ENCODE peak calls at places on chromosomes 1 and 21, in ten cellular contexts. E is aorta, J is HCT116, V is Peyer's patch, D is pancreas, G is fibroblast of lung, A is tibial artery, S is IMR-90, T is right lobe of liver, L is neuronal stem cell. N is an unnamed sample. For H3K4me1, the result is how much of the 10 kb centered on the place peaks cover.

GRCh38 chr1:225253784-225254183 is 174.1 kb downstream of the LBR start:
- DNase-seq in E (no peak), S (peak), D (no peak), V (no peak), T (no peak), J (no peak), L (no peak), G (peak), A (no peak), N (no peak)

GRCh38 chr1:10969267-10969970 is 43.0 kb upstream of the TARDBP start:
- DNase-seq in G (no peak), S (no peak), L (peak), V (no peak), E (no peak), T (no peak), D (no peak), J (no peak), A (no peak), N (no peak)

GRCh38 chr1:91741301-91741700 is 144.7 kb downstream of the TGFBR3 start:
- DNase-seq in G (peak), S (peak), E (no peak), V (no peak), D (no peak), J (no peak), T (no peak), A (no peak), L (no peak), N (no peak)

GRCh38 chr21:33998809-33999208 is 74.6 kb upstream of the MRPS6 start:
- DNase-seq in D (no peak), J (no peak), T (no peak), V (no peak), L (no peak), E (no peak), G (no peak), S (no peak), A (no peak), N (no peak)

GRCh38 chr1:169133801-169134558 is 27.5 kb downstream of the ATP1B1 start:
- DNase-seq in T (no peak), S (no peak), D (no peak), A (no peak), G (no peak), J (no peak), L (no peak), V (no peak), E (no peak), N (no peak)

GRCh38 chr1:60697204-60697994 is 385.0 kb upstream of the NFIA start:
- DNase-seq in T (no peak), A (no peak), V (no peak), J (no peak), S (no peak), L (no peak), D (no peak), G (peak), E (no peak), N (no peak)

GRCh38 chr21:36676039-36676950 is 22.6 kb upstream of the SIM2 start:
- DNase-seq in S (no peak), V (no peak), T (no peak), L (peak), E (no peak), G (no peak), A (no peak), J (no peak), D (no peak), N (no peak)

GRCh38 chr1:245091818-245092637 is 62.8 kb upstream of the KIF26B start:
- DNase-seq in S (peak), G (peak), T (no peak), J (peak), L (no peak), D (peak), A (no peak), E (no peak), V (no peak), N (peak)

GRCh38 chr1:204746838-204747442 is 61.4 kb upstream of the LRRN2 start:
- DNase-seq in S (peak), A (peak), T (peak), V (peak), J (peak), E (no peak), L (peak), D (peak), G (peak), N (no peak)

GRCh38 chr1:214823311-214824117 is 220.5 kb downstream of the CENPF start:
- DNase-seq in J (no peak), S (no peak), L (no peak), A (no peak), D (no peak), V (no peak), G (no peak), T (no peak), E (no peak), N (no peak)

GRCh38 chr1:10980094-10980577 is 32.3 kb upstream of the TARDBP start:
- DNase-seq in J (no peak), T (peak), E (peak), G (peak), A (peak), L (peak), D (peak), S (peak), V (no peak), N (peak)

DNA sequence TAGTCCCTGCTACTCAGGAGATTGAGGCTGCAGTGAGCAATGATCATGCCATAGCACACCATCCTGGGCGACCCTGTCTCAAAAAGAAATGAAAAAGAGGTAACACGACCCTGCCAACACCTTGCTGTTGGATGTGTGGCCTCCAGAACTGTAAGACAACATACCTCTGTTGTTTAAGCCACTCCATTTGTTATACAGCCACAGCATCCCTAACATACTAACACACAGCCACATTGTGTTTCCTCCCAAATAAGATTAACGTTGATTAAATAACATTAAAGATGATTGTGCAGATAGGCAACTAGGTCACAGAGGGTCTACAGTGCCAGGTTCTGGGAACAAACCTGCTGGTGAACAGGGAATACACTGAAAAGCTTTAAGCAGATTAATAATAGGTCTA is 170.4 kb downstream of the RERE start:
- DNase-seq in A (no peak), E (no peak), D (no peak), T (no peak), L (no peak), S (no peak), J (no peak), G (no peak), V (no peak), N (no peak)
- H3K4me1 ChIP-seq in A (under half), E (under half), D (under half), T (under half), L (under half), S (under half), J (under half), G (under half), V (under half), N (under half)

GRCh38 chr1:185862235-185862634 is 128.0 kb downstream of the HMCN1 start:
- DNase-seq in E (no peak), T (no peak), A (no peak), L (no peak), G (peak), S (peak), D (no peak), V (no peak), J (no peak), N (no peak)

GRCh38 chr1:185861630-185862029 is 127.4 kb downstream of the HMCN1 start:
- DNase-seq in L (no peak), T (no peak), V (no peak), D (no peak), A (no peak), J (no peak), S (peak), G (peak), E (no peak), N (no peak)

GRCh38 chr1:185860316-185860715 is 126.1 kb downstream of the HMCN1 start:
- DNase-seq in T (no peak), D (no peak), S (peak), E (no peak), G (peak), L (no peak), V (no peak), J (no peak), A (no peak), N (no peak)

GRCh38 chr1:185857447-185857846 is 123.3 kb downstream of the HMCN1 start:
- DNase-seq in G (peak), D (no peak), S (peak), A (no peak), T (no peak), V (no peak), E (no peak), J (no peak), L (no peak), N (no peak)

GRCh38 chr1:185860876-185861275 is 126.7 kb downstream of the HMCN1 start:
- DNase-seq in G (peak), D (no peak), S (peak), L (no peak), A (no peak), E (no peak), J (no peak), V (no peak), T (no peak), N (no peak)
- H3K4me1 ChIP-seq in G (under half), D (under half), S (under half), L (under half), A (under half), E (under half), J (under half), V (under half), T (under half), N (under half)

DNA sequence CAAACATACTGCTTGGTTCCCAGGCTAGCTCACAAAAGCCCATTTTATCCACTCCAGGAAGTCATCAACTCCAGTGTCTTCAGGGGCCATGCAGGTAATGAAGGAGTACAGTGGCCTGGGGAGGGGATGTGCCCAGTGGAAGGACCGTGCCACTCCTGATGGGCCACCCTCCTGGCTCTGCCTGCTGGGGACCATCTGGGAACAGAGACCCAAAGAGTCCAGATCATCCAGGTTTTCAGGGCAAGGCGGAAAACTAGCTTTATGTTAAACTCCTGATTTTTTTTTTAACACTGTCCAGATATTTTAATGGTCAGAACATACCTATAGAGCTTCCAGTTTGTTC is 75.6 kb downstream of the CD46 start:
- DNase-seq in S (no peak), T (no peak), G (no peak), E (no peak), D (no peak), J (no peak), L (no peak), V (no peak), A (peak), N (peak)
- H3K4me1 ChIP-seq in S (under half), T (under half), G (under half), E (under half), D (half or more), J (under half), L (under half), V (under half), A (half or more), N (half or more)

DNA sequence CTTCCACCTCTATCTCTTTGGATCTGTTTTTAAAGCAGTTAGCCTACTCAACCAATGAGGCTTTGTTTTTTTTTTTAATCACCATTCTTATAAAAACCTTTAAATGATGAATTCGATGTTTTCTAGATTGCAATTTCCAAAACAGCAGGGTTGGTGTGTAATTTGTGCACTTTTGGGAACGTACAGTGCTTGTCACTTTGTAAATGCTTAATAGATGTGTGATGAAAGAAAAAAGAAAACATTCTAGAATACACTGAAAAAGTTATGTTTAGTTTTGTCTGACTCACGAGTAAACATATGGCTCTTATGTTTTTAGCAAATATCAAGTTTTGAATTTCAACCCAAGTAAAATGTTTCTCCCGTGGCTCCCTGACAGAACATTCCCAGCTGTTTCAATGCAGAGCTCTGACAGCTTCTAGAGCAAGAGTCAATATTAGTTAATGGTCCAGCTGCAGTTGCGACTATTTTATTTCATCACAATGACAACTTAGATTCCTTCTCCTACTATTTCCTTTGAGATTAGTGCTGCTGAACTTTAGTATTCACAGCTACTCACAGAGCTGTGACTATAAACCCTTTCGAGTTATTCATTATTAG is 362.5 kb upstream of the ADAMTS5 start:
- DNase-seq in G (no peak), A (no peak), J (no peak), L (no peak), D (no peak), E (no peak), S (peak), V (no peak), T (no peak), N (no peak)
- H3K4me1 ChIP-seq in G (under half), A (under half), J (under half), L (under half), D (under half), E (under half), S (under half), V (under half), T (under half), N (under half)

DNA sequence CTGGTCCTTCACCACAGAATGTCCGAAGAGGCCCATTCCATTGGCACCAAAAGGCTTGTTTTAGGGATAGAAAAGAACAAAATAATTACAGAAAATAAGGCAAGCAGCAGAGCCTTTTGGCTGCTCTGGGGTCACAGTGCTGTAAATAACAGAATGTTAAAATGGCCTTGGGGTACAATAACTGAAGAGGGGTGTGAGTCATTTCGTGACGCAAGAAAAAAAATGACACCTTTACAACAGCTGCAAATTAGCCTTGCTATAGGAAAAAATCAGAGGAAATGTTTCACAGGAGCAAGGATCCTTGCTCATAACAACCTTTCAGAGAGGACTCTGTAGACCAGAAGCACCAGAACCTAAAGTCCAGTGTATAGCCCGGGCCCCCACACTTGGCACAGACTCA is 483.4 kb downstream of the OMA1 start:
- DNase-seq in L (no peak), A (no peak), E (no peak), G (no peak), S (no peak), V (no peak), J (no peak), D (no peak), T (no peak), N (no peak)
- H3K4me1 ChIP-seq in L (under half), A (under half), E (under half), G (under half), S (under half), V (under half), J (under half), D (under half), T (under half), N (under half)

DNA sequence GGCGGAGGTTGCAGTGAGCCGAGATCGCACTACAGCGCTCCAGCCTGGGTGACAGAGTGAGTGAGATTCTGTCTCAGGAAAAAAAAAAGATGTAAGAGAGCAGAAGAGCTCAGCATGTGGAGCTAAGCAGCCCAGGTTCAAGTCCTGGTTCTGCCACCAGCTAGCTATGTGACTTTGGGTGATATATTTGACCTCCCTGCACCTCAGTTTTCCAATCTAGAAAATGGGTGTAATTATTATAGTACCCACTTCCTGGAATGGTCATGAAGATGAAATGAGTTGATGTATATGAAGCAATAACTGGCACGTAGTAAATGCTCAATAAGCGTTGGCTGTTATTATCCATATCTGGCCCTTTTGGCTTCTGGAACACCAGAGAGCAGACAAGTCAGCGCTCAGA is 38.2 kb downstream of the CAMK2N1 start:
- DNase-seq in T (no peak), L (no peak), E (no peak), D (no peak), A (no peak), G (no peak), V (no peak), J (no peak), S (no peak), N (no peak)
- H3K4me1 ChIP-seq in T (under half), L (under half), E (under half), D (under half), A (under half), G (under half), V (under half), J (under half), S (under half), N (under half)

DNA sequence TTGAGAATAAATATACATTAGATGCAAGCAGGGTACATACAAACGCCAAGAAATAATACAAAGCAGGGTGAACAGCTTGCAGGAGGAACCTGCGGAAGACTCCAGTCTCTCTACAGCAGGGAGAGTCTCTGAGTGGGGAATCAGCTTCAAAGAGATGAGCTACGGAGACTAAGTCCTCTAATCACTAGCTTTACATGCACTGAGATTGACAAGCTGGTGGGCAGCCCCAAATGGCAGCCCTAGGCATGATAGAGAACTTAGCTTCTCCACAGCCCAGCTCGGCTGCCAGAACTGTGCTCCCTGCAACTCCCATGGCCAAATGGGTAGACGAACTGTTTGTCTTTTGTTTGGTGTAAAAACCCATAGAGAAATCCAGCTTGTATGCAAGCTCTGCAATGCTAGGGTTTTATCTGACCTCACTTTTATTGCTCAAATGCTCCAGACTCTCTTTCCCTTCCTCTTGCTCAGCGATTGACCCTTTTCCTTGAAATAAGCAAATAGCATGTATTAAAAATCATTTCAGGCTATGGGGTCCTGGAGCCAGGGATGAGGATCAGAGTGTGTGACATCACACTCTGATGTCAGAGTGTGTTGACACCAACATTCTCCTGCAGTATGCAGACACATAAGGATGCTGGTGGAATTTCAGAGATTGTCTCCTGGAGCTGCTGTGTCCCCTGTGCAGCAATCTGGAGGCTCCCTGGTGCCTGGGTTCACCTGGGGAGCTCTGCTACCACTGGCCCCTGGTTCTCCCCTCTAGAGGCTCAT is 238.5 kb downstream of the TTLL7 start:
- DNase-seq in D (no peak), G (no peak), E (no peak), J (no peak), S (no peak), A (no peak), L (no peak), V (no peak), T (no peak), N (no peak)
- H3K4me1 ChIP-seq in D (under half), G (under half), E (under half), J (under half), S (under half), A (under half), L (under half), V (under half), T (under half), N (under half)

GRCh38 chr1:93907718-93908117 is 1.5 kb downstream of the GCLM start:
- DNase-seq in J (no peak), D (no peak), A (no peak), S (peak), G (peak), E (no peak), T (peak), V (no peak), L (no peak), N (no peak)

GRCh38 chr1:93904228-93904627 is 5.0 kb downstream of the GCLM start:
- DNase-seq in V (no peak), G (peak), S (no peak), J (no peak), D (no peak), A (no peak), E (no peak), L (no peak), T (no peak), N (no peak)

GRCh38 chr1:93905734-93906133 is 3.5 kb downstream of the GCLM start:
- DNase-seq in V (no peak), E (no peak), J (no peak), A (no peak), S (peak), T (no peak), G (peak), L (no peak), D (no peak), N (no peak)

GRCh38 chr1:93906480-93906879 is 2.8 kb downstream of the GCLM start:
- DNase-seq in E (no peak), D (no peak), J (no peak), A (no peak), T (no peak), V (no peak), S (no peak), L (no peak), G (peak), N (no peak)

GRCh38 chr1:93905051-93905450 is 4.2 kb downstream of the GCLM start:
- DNase-seq in G (no peak), V (no peak), D (no peak), T (no peak), L (no peak), J (no peak), S (peak), A (no peak), E (no peak), N (no peak)
- H3K4me1 ChIP-seq in G (under half), V (under half), D (under half), T (under half), L (under half), J (under half), S (under half), A (under half), E (under half), N (under half)

DNA sequence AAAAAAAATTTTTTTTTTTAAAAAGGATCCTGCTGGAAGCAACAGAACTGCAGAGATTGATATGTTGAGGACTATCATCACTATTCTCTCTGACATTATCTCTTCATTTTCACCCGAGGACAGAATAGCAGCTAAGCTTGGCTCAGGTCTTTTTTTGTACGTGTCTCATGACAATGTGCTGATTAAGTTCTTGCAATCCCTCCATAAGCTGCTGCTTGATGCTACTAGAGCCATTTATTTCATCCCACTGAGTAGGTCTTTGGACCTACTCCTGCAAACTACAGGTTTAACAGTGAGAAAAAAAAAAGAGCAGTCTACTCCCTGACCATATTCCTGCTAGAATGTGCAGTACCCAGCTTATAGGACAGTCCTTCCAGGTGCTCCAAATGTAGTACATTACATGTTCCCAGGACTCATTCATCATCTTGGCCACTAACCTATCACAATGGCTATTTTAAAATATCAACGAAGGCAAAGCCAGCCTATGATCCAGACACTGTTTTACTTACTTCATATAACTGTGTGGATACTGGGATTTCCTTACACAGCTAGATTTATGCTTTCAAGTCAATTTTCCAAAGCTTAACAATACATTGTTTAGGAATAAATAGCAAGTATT is 54.1 kb downstream of the ARHGAP29 start:
- DNase-seq in J (no peak), V (no peak), G (no peak), D (no peak), T (no peak), L (no peak), S (no peak), A (no peak), E (no peak), N (no peak)
- H3K4me1 ChIP-seq in J (under half), V (under half), G (under half), D (under half), T (under half), L (under half), S (under half), A (under half), E (under half), N (under half)